ENCODE peak calls at places on chromosomes 16 and 17, in four cellular contexts. N is GM12878, C is SK-N-SH, Q is K562. H is an unnamed sample.

GRCh38 chr17:61291457-61292311 is 108.0 kb upstream of the TBX2 start:
- DNase-seq in Q (no peak), C (no peak), N (no peak), H (no peak)

GRCh38 chr17:41404024-41404651 is 6.7 kb upstream of the KRT31 start:
- DNase-seq in N (no peak), C (no peak), Q (no peak), H (no peak)

GRCh38 chr17:62119373-62119772 is 54.3 kb upstream of the MED13 start:
- DNase-seq in N (no peak), C (peak), Q (no peak), H (no peak)

GRCh38 chr17:4998666-4999428 is 1.1 kb downstream of the KIF1C start:
- DNase-seq in N (no peak), Q (peak), C (no peak), H (peak)

GRCh38 chr17:27239046-27239445 is 54.9 kb upstream of the WSB1 start:
- DNase-seq in N (peak), Q (no peak), C (no peak), H (no peak)

GRCh38 chr17:8464941-8465340 is 29.3 kb downstream of the NDEL1 start:
- DNase-seq in C (no peak), N (no peak), Q (no peak), H (no peak)

GRCh38 chr17:44887016-44887415 is 12.2 kb downstream of the EFTUD2 start:
- DNase-seq in N (no peak), Q (no peak), C (no peak), H (no peak)

GRCh38 chr17:4365628-4366311 is 705 bp downstream of the UBE2G1 start:
- DNase-seq in N (no peak), C (peak), Q (peak), H (no peak)

GRCh38 chr16:48210747-48211146 is 33.4 kb upstream of the LONP2 start:
- DNase-seq in N (no peak), C (no peak), Q (no peak), H (peak)

GRCh38 chr17:68133370-68134045 is 98.0 kb downstream of the KPNA2 start:
- DNase-seq in Q (no peak), C (no peak), N (no peak), H (no peak)

GRCh38 chr17:82605939-82606600 is 42.2 kb downstream of the WDR45B start:
- DNase-seq in C (peak), Q (no peak), N (no peak), H (no peak)

GRCh38 chr16:81651758-81652718 is 127.1 kb upstream of the PLCG2 start:
- DNase-seq in C (no peak), Q (peak), N (no peak), H (no peak)

GRCh38 chr16:74871608-74872007 is 97.0 kb upstream of the FA2H start:
- DNase-seq in Q (no peak), C (no peak), N (no peak), H (no peak)

GRCh38 chr17:17535957-17536356 is 39.8 kb upstream of the RASD1 start:
- DNase-seq in Q (no peak), N (no peak), C (peak), H (no peak)

GRCh38 chr17:81834831-81835267 is at the start of gene PPP1R27:
- DNase-seq in N (no peak), C (no peak), Q (peak), H (no peak)

GRCh38 chr16:8063151-8063550 is 527.2 kb downstream of the TMEM114 start:
- DNase-seq in C (no peak), N (no peak), Q (no peak), H (no peak)

GRCh38 chr16:14464192-14464591 is 165.9 kb downstream of the PARN start:
- DNase-seq in C (no peak), Q (no peak), N (no peak), H (no peak)

GRCh38 chr17:19398301-19399181 is 11.6 kb upstream of the MFAP4 start:
- DNase-seq in Q (no peak), N (no peak), C (peak), H (no peak)

GRCh38 chr17:19551708-19552148 is 18.1 kb downstream of the SLC47A1 start:
- DNase-seq in Q (no peak), C (no peak), N (no peak), H (no peak)

GRCh38 chr16:29674188-29674587 is 4.8 kb upstream of the QPRT start:
- DNase-seq in N (no peak), C (no peak), Q (no peak), H (no peak)
- TF ChIP-seq JUND in N (no peak), C (no peak), Q (no peak), H (no peak)

DNA sequence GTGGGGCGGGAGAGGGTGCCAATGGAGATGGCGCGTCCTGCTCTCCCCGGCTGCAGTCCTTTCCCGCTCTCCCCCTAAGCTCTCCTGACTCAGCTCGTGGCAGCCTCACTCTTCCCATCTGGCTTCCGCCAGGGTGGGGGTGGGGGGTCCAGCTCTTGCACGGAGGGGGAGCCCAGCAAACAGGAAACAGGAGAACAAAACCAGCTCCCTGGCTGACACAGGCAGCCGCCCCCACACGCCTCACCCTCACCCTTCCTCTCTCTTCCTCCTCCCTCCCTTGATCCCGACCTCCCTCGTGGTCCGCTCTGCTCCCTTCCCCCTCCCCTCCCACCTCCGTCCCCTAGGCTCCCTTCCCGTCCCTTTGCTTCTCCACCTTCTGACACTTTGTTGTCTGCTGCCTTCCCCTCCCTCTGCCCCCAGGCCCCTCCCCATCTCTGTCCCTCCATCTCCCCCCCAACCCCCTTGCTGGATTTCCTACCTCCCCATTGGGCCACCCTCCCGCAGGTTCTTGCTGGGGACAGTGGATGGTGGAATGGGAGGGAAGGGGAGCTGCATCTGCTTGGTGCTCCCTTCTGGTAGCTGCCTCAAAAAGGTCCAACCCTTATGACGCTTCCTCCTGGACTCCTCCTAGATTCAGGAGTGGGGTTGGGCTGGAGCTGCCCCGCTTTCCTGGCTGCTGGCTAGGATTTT is 23.7 kb downstream of the ARHGAP23 start:
- DNase-seq in N (no peak), Q (peak), C (no peak), H (no peak)
- TF ChIP-seq JUND in N (no peak), Q (no peak), C (peak), H (no peak)

GRCh38 chr16:49608801-49609200 is 235.2 kb downstream of the C16orf78 start:
- DNase-seq in Q (no peak), N (no peak), C (peak), H (peak)
- TF ChIP-seq JUND in Q (no peak), N (no peak), C (no peak), H (no peak)

GRCh38 chr16:56121156-56121500 is 70.2 kb upstream of the GNAO1 start:
- DNase-seq in Q (no peak), C (no peak), N (peak), H (no peak)

GRCh38 chr16:56120447-56121155 is 70.7 kb upstream of the GNAO1 start:
- DNase-seq in N (no peak), C (peak), Q (no peak), H (no peak)

GRCh38 chr16:56122251-56122650 is 69.0 kb upstream of the GNAO1 start:
- DNase-seq in N (no peak), C (no peak), Q (no peak), H (no peak)

GRCh38 chr16:56125922-56126321 is 65.4 kb upstream of the GNAO1 start:
- DNase-seq in N (no peak), C (no peak), Q (no peak), H (no peak)
- TF ChIP-seq JUND in N (no peak), C (no peak), Q (no peak), H (no peak)

GRCh38 chr17:48311324-48311723 is 118.7 kb downstream of the SKAP1 start:
- DNase-seq in N (no peak), C (no peak), Q (no peak), H (no peak)

GRCh38 chr17:48307222-48307621 is 122.8 kb downstream of the SKAP1 start:
- DNase-seq in C (no peak), N (no peak), Q (no peak), H (no peak)

GRCh38 chr17:48308591-48308990 is 121.4 kb downstream of the SKAP1 start:
- DNase-seq in C (no peak), Q (no peak), N (no peak), H (no peak)

GRCh38 chr17:48310748-48311213 is 119.2 kb downstream of the SKAP1 start:
- DNase-seq in Q (peak), N (no peak), C (no peak), H (no peak)

DNA sequence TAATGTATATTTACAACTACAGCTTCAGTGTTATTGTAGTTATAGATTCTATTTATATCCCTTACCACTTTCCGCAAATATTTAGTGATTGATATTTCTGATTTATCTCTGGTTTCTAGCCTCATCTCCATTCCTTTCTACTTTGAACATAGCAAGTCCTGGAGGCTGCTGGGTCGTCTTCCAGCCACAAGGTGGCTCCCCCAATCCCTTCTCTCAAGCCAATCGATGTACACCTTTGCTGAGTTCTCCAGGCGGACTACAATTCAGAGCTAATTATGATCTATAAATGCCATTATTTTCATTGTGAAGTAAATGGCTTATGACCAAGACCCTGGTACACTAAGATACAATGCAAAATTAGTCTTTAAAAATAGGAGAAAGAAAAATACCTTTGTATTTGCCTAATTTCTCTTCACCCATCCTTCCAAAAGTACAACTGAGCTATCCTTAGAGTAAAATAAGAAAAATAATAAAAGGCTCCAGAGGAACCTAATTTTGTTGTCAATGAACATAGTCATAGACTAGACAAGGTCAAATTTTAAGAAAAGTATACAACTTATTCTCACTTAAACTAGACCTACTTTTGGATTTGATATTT is 122.1 kb downstream of the SKAP1 start:
- DNase-seq in N (no peak), C (peak), Q (peak), H (peak)
- TF ChIP-seq JUND in N (no peak), C (no peak), Q (no peak), H (no peak)

DNA sequence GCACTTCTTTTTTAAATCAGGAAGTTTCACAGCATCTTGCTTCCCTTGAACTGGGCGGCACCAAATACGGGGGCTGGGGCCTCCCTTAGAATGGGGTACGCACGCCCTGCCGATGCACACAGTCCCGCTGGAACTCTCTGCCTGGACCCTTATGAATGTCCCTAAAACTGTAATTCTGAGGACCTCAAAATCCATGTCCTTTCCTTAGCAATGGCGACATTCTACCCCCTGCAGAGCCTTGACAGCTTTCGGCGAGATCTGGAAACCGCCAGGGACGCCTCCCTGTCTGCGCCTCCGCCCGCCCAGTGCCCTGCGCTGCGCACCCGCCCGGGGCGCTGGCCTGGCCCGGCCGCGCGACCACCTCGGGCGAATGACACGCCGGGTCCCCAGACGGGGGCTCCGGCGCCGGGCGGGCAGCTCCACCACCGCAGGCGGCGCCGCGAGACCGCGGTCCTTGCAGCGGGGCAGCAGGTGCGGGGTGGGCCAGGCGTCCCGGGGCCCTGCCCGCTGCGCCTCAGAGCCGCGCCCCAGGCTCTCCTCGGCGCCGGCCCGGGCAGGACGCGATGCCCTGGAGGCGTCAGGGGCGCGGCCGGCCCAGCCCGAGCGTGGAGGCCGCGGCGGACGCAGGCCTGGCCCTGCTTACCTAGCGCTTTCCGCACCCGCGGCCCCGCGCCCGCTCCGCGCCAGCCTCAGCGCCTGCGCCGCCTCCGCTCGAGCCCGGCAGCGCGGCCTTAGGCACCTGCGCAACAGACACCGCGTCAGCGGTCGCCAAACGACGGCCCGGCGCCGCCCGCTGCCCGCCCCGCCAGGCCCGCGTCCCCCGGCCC is 548 bp downstream of the HAGH start:
- DNase-seq in Q (no peak), C (peak), N (no peak), H (no peak)
- TF ChIP-seq JUND in Q (no peak), C (no peak), N (no peak), H (no peak)

GRCh38 chr17:71458322-71458721 is 662.5 kb upstream of the SOX9 start:
- DNase-seq in N (no peak), C (no peak), Q (no peak), H (no peak)

GRCh38 chr17:71455219-71455618 is 665.6 kb upstream of the SOX9 start:
- DNase-seq in Q (no peak), C (no peak), N (no peak), H (no peak)

GRCh38 chr17:71464241-71464640 is 656.6 kb upstream of the SOX9 start:
- DNase-seq in C (no peak), Q (no peak), N (no peak), H (no peak)

GRCh38 chr17:71461504-71462197 is 659.2 kb upstream of the SOX9 start:
- DNase-seq in N (no peak), Q (no peak), C (no peak), H (no peak)

GRCh38 chr17:71460943-71461342 is 659.9 kb upstream of the SOX9 start:
- DNase-seq in Q (no peak), N (no peak), C (no peak), H (no peak)
- TF ChIP-seq JUND in Q (no peak), N (no peak), C (no peak), H (no peak)

H was measured in T47D.